ENCODE peak calls at places on chromosomes 16 and 17, in five cellular contexts. R, S, Q, O and C are unnamed samples.

GRCh38 chr17:57785032-57785431 is 39.9 kb upstream of the CCDC182 start:
- DNase-seq in R (no peak), S (no peak), Q (no peak), O (peak; percentile 13), C (no peak)

GRCh38 chr16:57863434-57864160 is 61.3 kb upstream of the KIFC3 start:
- DNase-seq in R (peak; percentile 35), S (peak; percentile 83), Q (no peak), O (peak; percentile 59), C (no peak)

GRCh38 chr17:17553217-17554195 is 38.0 kb downstream of the PEMT start:
- DNase-seq in R (no peak), S (no peak), Q (no peak), O (no peak), C (no peak)

GRCh38 chr16:66334856-66335255 is 31.6 kb upstream of the CDH5 start:
- DNase-seq in R (no peak), S (no peak), Q (no peak), O (no peak), C (no peak)

GRCh38 chr16:30884760-30885159 is 9.1 kb downstream of the BCL7C start:
- DNase-seq in R (no peak), S (no peak), Q (no peak), O (no peak), C (no peak)

GRCh38 chr17:18015603-18016002 is 23.4 kb downstream of the ATPAF2 start:
- DNase-seq in R (no peak), S (no peak), Q (no peak), O (no peak), C (peak; percentile 41)

GRCh38 chr17:52170963-52171572 is 12.6 kb upstream of the CA10 start:
- DNase-seq in R (no peak), S (no peak), Q (no peak), O (no peak), C (peak; percentile 66)

GRCh38 chr17:45282683-45283644 is 21.1 kb upstream of the SPATA32 start:
- DNase-seq in R (no peak), S (peak; percentile 89), Q (no peak), O (no peak), C (no peak)

GRCh38 chr16:86062271-86062965 is 163.5 kb downstream of the IRF8 start:
- DNase-seq in R (no peak), S (no peak), Q (peak; percentile 42), O (no peak), C (no peak)

GRCh38 chr17:47901423-47901822 is 5.4 kb downstream of the SP2 start:
- DNase-seq in R (no peak), S (no peak), Q (no peak), O (no peak), C (no peak)

GRCh38 chr17:59621771-59622170 is 2.1 kb downstream of the CLTC start:
- DNase-seq in R (no peak), S (no peak), Q (no peak), O (no peak), C (no peak)

GRCh38 chr16:13264749-13265552 is 363.6 kb downstream of the SHISA9 start:
- DNase-seq in R (no peak), S (no peak), Q (no peak), O (no peak), C (no peak)

GRCh38 chr17:48025904-48026502 is 11.6 kb downstream of the COPZ2 start:
- DNase-seq in R (no peak), S (peak; percentile 25), Q (no peak), O (no peak), C (no peak)

GRCh38 chr17:58327363-58328194 is 1.0 kb downstream of the TSPOAP1 start:
- DNase-seq in R (no peak), S (no peak), Q (peak; percentile 92), O (no peak), C (peak; percentile 45)

GRCh38 chr16:89357460-89357859 is 132.9 kb downstream of the ANKRD11 start:
- DNase-seq in R (no peak), S (no peak), Q (peak; percentile 84), O (no peak), C (peak; percentile 76)

GRCh38 chr16:46688101-46688656 is 799 bp downstream of the VPS35 start:
- DNase-seq in R (no peak), S (peak; percentile 29), Q (peak; percentile 89), O (peak; percentile 51), C (no peak)

GRCh38 chr17:12756786-12757185 is 32.5 kb upstream of the ARHGAP44 start:
- DNase-seq in R (no peak), S (no peak), Q (no peak), O (no peak), C (no peak)

GRCh38 chr17:83199500-83200201 is 120.2 kb downstream of the METRNL start:
- DNase-seq in R (peak; percentile 21), S (peak; percentile 43), Q (peak; percentile 94), O (peak; percentile 60), C (no peak)

GRCh38 chr17:50055426-50056216 is at the start of gene ITGA3:
- DNase-seq in R (no peak), S (peak; percentile 93), Q (peak; percentile 82), O (peak; percentile 90), C (peak; percentile 83)

GRCh38 chr16:75627856-75628255 is 4.8 kb upstream of the ADAT1 start:
- DNase-seq in R (no peak), S (no peak), Q (no peak), O (no peak), C (no peak)

GRCh38 chr16:53865492-53865863 is 161.5 kb downstream of the FTO start:
- DNase-seq in R (no peak), S (peak; percentile 46), Q (no peak), O (no peak), C (no peak)

GRCh38 chr17:51585514-51586104 is 325.3 kb downstream of the UTP18 start:
- DNase-seq in R (no peak), S (no peak), Q (no peak), O (peak; percentile 9), C (peak; percentile 40)

GRCh38 chr16:70809392-70810060 is 8.6 kb upstream of the VAC14 start:
- DNase-seq in R (no peak), S (no peak), Q (no peak), O (no peak), C (no peak)

GRCh38 chr16:10256855-10257641 is 74.8 kb upstream of the GRIN2A start:
- DNase-seq in R (no peak), S (peak; percentile 4), Q (peak; percentile 81), O (peak; percentile 26), C (peak; percentile 35)

GRCh38 chr17:72125742-72126141 is 4.9 kb downstream of the SOX9 start:
- DNase-seq in R (no peak), S (peak; percentile 41), Q (no peak), O (no peak), C (no peak)

GRCh38 chr17:39972271-39972670 is 8.3 kb upstream of the PSMD3 start:
- DNase-seq in R (no peak), S (peak; percentile 5), Q (no peak), O (no peak), C (no peak)

GRCh38 chr16:70572050-70572925 is 48.7 kb downstream of the SF3B3 start:
- DNase-seq in R (no peak), S (peak; percentile 41), Q (no peak), O (no peak), C (no peak)

GRCh38 chr17:20293501-20293900 is 173.8 kb downstream of the LGALS9B start:
- DNase-seq in R (no peak), S (no peak), Q (no peak), O (no peak), C (no peak)

GRCh38 chr16:67656344-67657016 is 3.6 kb downstream of the ACD start:
- DNase-seq in R (no peak), S (no peak), Q (no peak), O (peak; percentile 5), C (no peak)

GRCh38 chr16:1491327-1491726 is 1.8 kb upstream of the TELO2 start:
- DNase-seq in R (no peak), S (no peak), Q (peak; percentile 61), O (no peak), C (no peak)

GRCh38 chr16:88803264-88803987 is at the start of gene CDT1:
- DNase-seq in R (peak; percentile 67), S (peak; percentile 67), Q (peak; percentile 95), O (peak; percentile 85), C (peak; percentile 83)

GRCh38 chr17:63679214-63679613 is 20.7 kb downstream of the LIMD2 start:
- DNase-seq in R (no peak), S (no peak), Q (no peak), O (no peak), C (no peak)

GRCh38 chr17:73188011-73188410 is 4.8 kb upstream of the COG1 start:
- DNase-seq in R (no peak), S (no peak), Q (no peak), O (no peak), C (no peak)

GRCh38 chr17:73187203-73187769 is 5.6 kb upstream of the COG1 start:
- DNase-seq in R (no peak), S (no peak), Q (no peak), O (peak; percentile 28), C (no peak)

GRCh38 chr17:73192219-73192893 is 499 bp upstream of the COG1 start:
- DNase-seq in R (no peak), S (peak; percentile 69), Q (peak; percentile 94), O (peak; percentile 66), C (peak; percentile 76)

GRCh38 chr17:73191443-73192218 is 1.2 kb upstream of the COG1 start:
- DNase-seq in R (peak; percentile 63), S (peak; percentile 76), Q (no peak), O (peak; percentile 78), C (peak; percentile 72)

DNA sequence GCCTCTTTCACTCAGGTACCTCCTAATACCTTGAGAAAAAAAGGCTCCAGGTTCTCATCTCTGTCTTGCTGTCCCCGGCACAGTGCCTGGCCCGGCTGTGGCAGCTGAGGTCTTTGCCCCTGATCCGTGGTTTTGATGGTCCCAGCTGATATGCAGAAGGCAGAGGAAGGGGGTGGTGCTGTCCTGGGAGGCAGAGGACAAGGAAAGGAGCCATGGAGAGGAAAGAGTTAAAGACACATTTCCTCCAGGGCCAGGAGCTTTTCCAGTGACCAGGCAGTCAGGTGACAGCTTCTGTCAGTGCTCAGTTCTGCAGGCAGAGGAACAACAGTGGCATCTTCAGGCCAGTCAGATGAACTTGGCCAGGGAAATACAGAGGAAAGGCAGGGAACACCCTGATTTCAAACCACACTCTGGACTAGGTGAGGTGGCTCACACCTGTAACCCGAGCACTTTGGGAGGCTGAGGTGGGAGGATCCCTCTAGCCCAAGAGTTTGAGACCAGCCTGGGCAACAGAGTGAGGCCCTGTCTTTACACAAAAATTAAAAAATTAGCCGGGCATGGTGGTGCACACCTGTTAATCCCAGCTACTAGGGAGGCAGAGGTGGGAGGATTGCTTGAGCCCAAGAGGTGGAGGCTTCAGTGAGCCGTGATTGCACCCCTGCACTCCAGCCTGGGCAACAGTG is 3.3 kb upstream of the COG1 start:
- DNase-seq in R (no peak), S (peak; percentile 51), Q (no peak), O (no peak), C (peak; percentile 61)
- TF ChIP-seq CTCF in R (peak; percentile 8), S (peak; percentile 64), Q (no peak), O (peak; percentile 38), C (no peak)

GRCh38 chr16:3020247-3020603 is at the start of gene TNFRSF12A:
- DNase-seq in R (peak; percentile 47), S (peak; percentile 80), Q (peak; percentile 94), O (peak; percentile 83), C (peak; percentile 84)
- TF ChIP-seq CTCF in R (no peak), S (no peak), Q (peak; percentile 26), O (no peak), C (no peak)

GRCh38 chr16:17078950-17079631 is 391.7 kb downstream of the XYLT1 start:
- DNase-seq in R (no peak), S (no peak), Q (no peak), O (no peak), C (no peak)
- TF ChIP-seq CTCF in R (no peak), S (no peak), Q (no peak), O (no peak), C (no peak)

GRCh38 chr16:20348365-20349185 is 3.9 kb downstream of the UMOD start:
- DNase-seq in R (no peak), S (no peak), Q (no peak), O (no peak), C (peak; percentile 23)
- TF ChIP-seq CTCF in R (no peak), S (no peak), Q (no peak), O (peak; percentile 14), C (no peak)